ENCODE peak calls at places on chromosomes 6 and 20, in eight cellular contexts. M, F, D, K, B, O, Q and I are unnamed samples.

GRCh38 chr6:139422105-139423036 is 47.9 kb upstream of the CITED2 start:
- DNase-seq in M (no peak), F (no peak), D (no peak), K (no peak), B (no peak), O (no peak), Q (no peak), I (no peak)

GRCh38 chr6:33417127-33417902 is 592 bp downstream of the CUTA start:
- DNase-seq in M (no peak), F (no peak), D (no peak), K (no peak), B (no peak), O (no peak), Q (no peak), I (peak; percentile 84)

GRCh38 chr6:152984387-152984872 is 1.6 kb upstream of the FBXO5 start:
- DNase-seq in M (no peak), F (no peak), D (no peak), K (no peak), B (no peak), O (no peak), Q (no peak), I (no peak)

GRCh38 chr6:61203966-61204496 is 1082.0 kb downstream of the KHDRBS2 start:
- DNase-seq in M (no peak), F (no peak), D (no peak), K (no peak), B (no peak), O (no peak), Q (no peak), I (no peak)

GRCh38 chr20:50381771-50382593 is 128.2 kb upstream of the PTPN1 start:
- DNase-seq in M (peak; percentile 46), F (no peak), D (peak; percentile 43), K (no peak), B (no peak), O (peak; percentile 42), Q (no peak), I (no peak)

GRCh38 chr6:107080036-107080435 is 35.3 kb downstream of the BEND3 start:
- DNase-seq in M (no peak), F (no peak), D (no peak), K (no peak), B (no peak), O (no peak), Q (no peak), I (no peak)

GRCh38 chr6:30326446-30327231 is at the start of gene TRIM39:
- DNase-seq in M (peak; percentile 88), F (peak; percentile 92), D (peak; percentile 92), K (peak; percentile 94), B (peak; percentile 85), O (peak; percentile 92), Q (peak; percentile 88), I (peak; percentile 80)

GRCh38 chr20:50731930-50732690 is 730 bp downstream of the PARD6B start:
- DNase-seq in M (no peak), F (no peak), D (peak; percentile 32), K (no peak), B (no peak), O (no peak), Q (no peak), I (no peak)

GRCh38 chr6:33030245-33030644 is 20.9 kb upstream of the HLA-DOA start:
- DNase-seq in M (no peak), F (no peak), D (no peak), K (no peak), B (no peak), O (no peak), Q (no peak), I (no peak)

GRCh38 chr20:24670981-24671380 is 201.6 kb downstream of the SYNDIG1 start:
- DNase-seq in M (no peak), F (peak; percentile 63), D (no peak), K (no peak), B (no peak), O (no peak), Q (no peak), I (no peak)

GRCh38 chr20:63378626-63379025 is 17.5 kb upstream of the CHRNA4 start:
- DNase-seq in M (no peak), F (no peak), D (no peak), K (no peak), B (no peak), O (no peak), Q (no peak), I (no peak)

GRCh38 chr20:32203556-32204484 is 3.7 kb downstream of the PLAGL2 start:
- DNase-seq in M (peak; percentile 43), F (no peak), D (peak; percentile 71), K (no peak), B (peak; percentile 66), O (no peak), Q (peak; percentile 63), I (no peak)

GRCh38 chr6:112289039-112289566 is 34.7 kb upstream of the LAMA4 start:
- DNase-seq in M (peak; percentile 25), F (peak; percentile 85), D (peak; percentile 77), K (peak; percentile 87), B (peak; percentile 14), O (no peak), Q (no peak), I (no peak)

GRCh38 chr6:4388675-4389074 is 253.3 kb upstream of the ECI2 start:
- DNase-seq in M (no peak), F (no peak), D (no peak), K (no peak), B (peak; percentile 10), O (no peak), Q (no peak), I (peak; percentile 46)

GRCh38 chr6:90263653-90264052 is 33.0 kb downstream of the BACH2 start:
- DNase-seq in M (no peak), F (no peak), D (no peak), K (no peak), B (no peak), O (no peak), Q (no peak), I (no peak)

GRCh38 chr6:132483779-132484679 is 28.9 kb downstream of the STX7 start:
- DNase-seq in M (peak; percentile 13), F (no peak), D (peak; percentile 30), K (no peak), B (peak; percentile 14), O (no peak), Q (no peak), I (peak; percentile 6)

GRCh38 chr6:159213401-159213800 is 44.2 kb downstream of the FNDC1 start:
- DNase-seq in M (no peak), F (no peak), D (no peak), K (no peak), B (no peak), O (no peak), Q (no peak), I (no peak)

GRCh38 chr6:75480425-75480824 is 13.2 kb downstream of the FILIP1 start:
- DNase-seq in M (no peak), F (no peak), D (no peak), K (no peak), B (no peak), O (no peak), Q (no peak), I (no peak)

GRCh38 chr6:144657691-144658090 is 372.6 kb downstream of the UTRN start:
- DNase-seq in M (no peak), F (no peak), D (no peak), K (no peak), B (peak; percentile 44), O (no peak), Q (no peak), I (no peak)

DNA sequence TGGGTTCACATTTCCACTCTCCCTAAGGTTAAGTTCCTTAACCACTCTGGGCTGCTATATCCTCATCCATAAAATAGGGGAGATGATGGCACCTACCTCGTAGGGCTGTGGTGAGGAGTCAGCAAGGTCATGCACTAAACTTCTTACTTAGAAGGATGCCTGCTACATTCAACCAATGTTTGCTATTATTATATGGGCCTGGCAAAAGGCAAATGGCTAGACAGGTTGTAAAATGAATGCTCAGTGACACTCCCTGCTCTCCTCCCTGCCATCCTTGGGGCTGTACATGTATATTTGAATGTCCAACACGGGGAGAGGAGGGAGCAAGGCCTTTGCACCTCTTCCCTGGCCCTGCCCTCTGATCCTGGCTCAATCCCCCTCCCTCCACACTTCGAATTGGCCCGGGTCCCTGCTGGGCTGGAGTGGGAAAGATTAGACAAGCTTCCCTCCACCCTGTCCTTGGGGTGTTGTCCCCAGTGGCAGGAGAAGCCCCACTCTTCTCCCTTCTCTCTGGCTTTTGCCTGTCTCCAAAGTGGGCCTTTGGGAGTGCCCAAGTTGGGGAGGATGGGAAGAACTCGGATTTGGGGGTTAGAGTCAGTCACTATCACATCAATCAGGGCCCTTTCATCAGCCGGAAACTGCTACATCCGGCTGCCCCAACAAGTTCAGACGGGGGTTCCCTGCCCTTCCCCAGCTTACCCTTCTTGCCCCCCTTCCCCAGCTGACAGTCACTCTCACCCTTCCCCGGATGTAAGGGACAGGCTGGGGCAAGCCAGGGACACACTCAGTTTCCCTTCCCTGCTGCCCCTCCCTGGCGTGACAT is 36.3 kb upstream of the VEGFA start:
- DNase-seq in M (no peak), F (peak; percentile 68), D (no peak), K (no peak), B (no peak), O (no peak), Q (peak; percentile 10), I (no peak)
- TF ChIP-seq POLR2A in M (no peak), F (no peak), D (no peak), K (no peak), B (no peak), O (no peak), Q (no peak), I (no peak)

DNA sequence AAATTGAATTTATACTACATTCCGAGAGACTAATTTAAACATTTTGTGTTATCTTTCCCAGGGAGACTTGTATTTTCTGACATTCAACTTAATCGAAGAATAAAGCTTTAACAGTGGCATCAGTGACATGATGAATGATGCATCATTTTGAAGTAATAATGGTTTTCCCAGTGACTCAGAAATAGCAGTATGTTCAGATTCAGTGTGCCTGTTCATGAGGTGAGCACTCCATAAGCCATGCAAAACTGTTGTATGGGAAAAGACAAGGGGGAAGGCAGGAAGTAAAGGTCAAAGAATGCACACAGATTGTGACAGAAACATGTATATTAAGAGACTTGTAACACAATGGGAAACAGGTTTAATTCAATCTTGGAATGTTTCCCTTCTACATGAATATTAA is 1348.2 kb upstream of the GJE1 start:
- DNase-seq in M (no peak), F (no peak), D (no peak), K (no peak), B (no peak), O (no peak), Q (no peak), I (no peak)
- TF ChIP-seq POLR2A in M (no peak), F (no peak), D (no peak), K (no peak), B (no peak), O (no peak), Q (no peak), I (no peak)

DNA sequence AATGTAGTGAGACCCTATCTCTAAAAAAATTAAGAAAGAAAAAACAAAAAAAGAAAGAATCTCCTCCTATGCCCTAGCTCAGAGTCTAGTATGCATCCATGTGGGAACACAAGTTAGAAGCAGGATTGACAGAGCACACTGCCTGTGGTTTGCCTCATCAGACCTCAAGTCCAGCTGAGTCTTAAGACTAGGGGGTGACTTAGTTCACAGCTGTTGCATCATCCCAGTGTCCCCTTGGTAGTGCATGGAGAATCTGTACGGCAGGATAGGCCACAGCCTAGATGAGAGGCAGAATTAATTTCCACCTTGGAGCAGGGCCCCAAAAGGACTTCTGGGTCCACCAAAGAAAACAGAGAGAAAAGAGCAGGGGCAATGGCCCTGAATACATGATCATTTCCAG is 13.7 kb downstream of the PNPLA1 start:
- DNase-seq in M (no peak), F (no peak), D (no peak), K (no peak), B (no peak), O (no peak), Q (no peak), I (no peak)
- TF ChIP-seq POLR2A in M (no peak), F (no peak), D (no peak), K (no peak), B (no peak), O (no peak), Q (no peak), I (no peak)

GRCh38 chr6:151390276-151391020 is 911 bp downstream of the ZBTB2 start:
- DNase-seq in M (peak; percentile 97), F (peak; percentile 97), D (peak; percentile 98), K (peak; percentile 99), B (peak; percentile 99), O (peak; percentile 99), Q (peak; percentile 97), I (peak; percentile 71)
- TF ChIP-seq POLR2A in M (peak; percentile 70), F (peak; percentile 19), D (peak; percentile 35), K (peak; percentile 13), B (peak; percentile 65), O (no peak), Q (no peak), I (peak; percentile 66)